ENCODE peak calls at places on chromosomes 11 and 22, in ten cellular contexts. M, K, I, X, D, G, H, O, Q and N are unnamed samples.

GRCh38 chr22:42645938-42646568 is 3.1 kb downstream of the CYB5R3 start:
- DNase-seq in M (peak; percentile 70), K (peak; percentile 56), I (no peak), X (no peak), D (peak; percentile 57), G (no peak), H (no peak), O (peak; percentile 77), Q (no peak), N (peak; percentile 31)

GRCh38 chr11:67564230-67564629 is 19.4 kb upstream of the GSTP1 start:
- DNase-seq in M (no peak), K (no peak), I (no peak), X (peak; percentile 40), D (no peak), G (no peak), H (no peak), O (no peak), Q (no peak), N (peak; percentile 45)

GRCh38 chr11:10941429-10941828 is 83.6 kb upstream of the ZBED5 start:
- DNase-seq in M (no peak), K (no peak), I (no peak), X (no peak), D (no peak), G (no peak), H (no peak), O (no peak), Q (no peak), N (no peak)

GRCh38 chr22:50544078-50544745 is 1.5 kb upstream of the KLHDC7B start:
- DNase-seq in M (peak; percentile 87), K (peak; percentile 91), I (no peak), X (no peak), D (peak; percentile 57), G (peak; percentile 93), H (no peak), O (peak; percentile 86), Q (peak; percentile 84), N (peak; percentile 90)

GRCh38 chr11:116373545-116373944 is 399.2 kb downstream of the BUD13 start:
- DNase-seq in M (no peak), K (no peak), I (no peak), X (no peak), D (no peak), G (no peak), H (no peak), O (no peak), Q (no peak), N (no peak)

GRCh38 chr11:117743121-117743815 is 53.7 kb downstream of the DSCAML1 start:
- DNase-seq in M (no peak), K (no peak), I (no peak), X (no peak), D (no peak), G (no peak), H (no peak), O (no peak), Q (no peak), N (no peak)

GRCh38 chr11:7246179-7246578 is 5.5 kb upstream of the SYT9 start:
- DNase-seq in M (no peak), K (no peak), I (no peak), X (peak; percentile 47), D (no peak), G (no peak), H (no peak), O (no peak), Q (no peak), N (peak; percentile 2)

GRCh38 chr11:12811861-12812260 is 137.6 kb downstream of the TEAD1 start:
- DNase-seq in M (no peak), K (no peak), I (no peak), X (no peak), D (no peak), G (no peak), H (no peak), O (no peak), Q (no peak), N (no peak)

GRCh38 chr11:128628686-128629085 is 41.3 kb upstream of the ETS1 start:
- DNase-seq in M (no peak), K (no peak), I (no peak), X (no peak), D (no peak), G (no peak), H (no peak), O (no peak), Q (no peak), N (no peak)

GRCh38 chr11:65308281-65308891 is 6.3 kb upstream of the CDC42EP2 start:
- DNase-seq in M (peak; percentile 40), K (peak; percentile 42), I (no peak), X (no peak), D (no peak), G (no peak), H (peak; percentile 33), O (no peak), Q (peak; percentile 72), N (no peak)

DNA sequence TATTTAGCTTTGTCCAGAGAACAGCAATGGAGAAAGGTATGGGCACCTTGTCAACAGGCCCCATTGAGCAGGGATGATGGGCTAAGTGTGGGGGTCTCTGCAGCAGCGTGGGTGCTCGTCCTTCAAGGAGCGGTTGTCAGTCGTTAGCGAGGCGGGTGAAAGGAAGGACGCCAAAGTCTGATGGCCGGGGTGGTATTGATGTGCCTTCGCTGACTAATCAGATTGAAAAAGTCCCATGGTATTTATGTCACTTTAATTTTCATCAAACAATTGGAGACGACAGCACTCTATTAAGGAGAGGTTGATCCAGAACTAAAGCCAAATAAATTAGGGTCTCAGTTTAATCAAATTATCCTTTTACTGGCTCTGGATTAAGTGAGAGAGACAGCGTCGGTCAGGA is 9.6 kb downstream of the HTATIP2 start:
- DNase-seq in M (no peak), K (no peak), I (no peak), X (no peak), D (no peak), G (no peak), H (no peak), O (no peak), Q (no peak), N (no peak)
- H3K4me1 ChIP-seq in M (no peaks in the 10 kb centered on the region), K (no peaks in the 10 kb centered on the region), I (no peaks in the 10 kb centered on the region), X (peaks cover 14% of the 10 kb centered on the region), D (no peaks in the 10 kb centered on the region), G (peaks cover 7% of the 10 kb centered on the region), H (peaks cover 21% of the 10 kb centered on the region), O (no peaks in the 10 kb centered on the region), Q (no peaks in the 10 kb centered on the region), N (peaks cover 8% of the 10 kb centered on the region)

GRCh38 chr11:33263549-33263948 is 6.4 kb downstream of the HIPK3 start:
- DNase-seq in M (no peak), K (no peak), I (no peak), X (no peak), D (no peak), G (no peak), H (no peak), O (no peak), Q (no peak), N (peak; percentile 21)

GRCh38 chr11:33269822-33270221 is 12.6 kb downstream of the HIPK3 start:
- DNase-seq in M (no peak), K (no peak), I (no peak), X (no peak), D (no peak), G (no peak), H (no peak), O (no peak), Q (no peak), N (no peak)

GRCh38 chr11:33268945-33269567 is 11.9 kb downstream of the HIPK3 start:
- DNase-seq in M (no peak), K (no peak), I (no peak), X (no peak), D (no peak), G (no peak), H (no peak), O (no peak), Q (no peak), N (peak; percentile 69)

GRCh38 chr11:33264926-33265325 is 7.7 kb downstream of the HIPK3 start:
- DNase-seq in M (no peak), K (no peak), I (no peak), X (no peak), D (no peak), G (no peak), H (no peak), O (no peak), Q (no peak), N (no peak)

GRCh38 chr11:33266418-33267215 is 9.4 kb downstream of the HIPK3 start:
- DNase-seq in M (no peak), K (no peak), I (no peak), X (no peak), D (no peak), G (no peak), H (peak; percentile 12), O (no peak), Q (peak; percentile 30), N (peak; percentile 72)
- H3K4me1 ChIP-seq in M (peaks cover 90% of the 10 kb centered on the region), K (peaks cover 64% of the 10 kb centered on the region), I (no peaks in the 10 kb centered on the region), X (peaks cover 20% of the 10 kb centered on the region), D (no peaks in the 10 kb centered on the region), G (peaks cover 5% of the 10 kb centered on the region), H (peaks cover 10% of the 10 kb centered on the region), O (peaks cover 40% of the 10 kb centered on the region), Q (peaks cover 81% of the 10 kb centered on the region), N (peaks cover 70% of the 10 kb centered on the region)

GRCh38 chr11:130165601-130166456 is 6.2 kb downstream of the ST14 start:
- DNase-seq in M (no peak), K (peak; percentile 56), I (no peak), X (no peak), D (no peak), G (no peak), H (no peak), O (no peak), Q (no peak), N (no peak)
- H3K4me1 ChIP-seq in M (peaks cover 45% of the 10 kb centered on the region), K (peaks cover 82% of the 10 kb centered on the region), I (peaks cover 4% of the 10 kb centered on the region), X (peaks cover 41% of the 10 kb centered on the region), D (peaks cover 4% of the 10 kb centered on the region), G (peaks cover 6% of the 10 kb centered on the region), H (no peaks in the 10 kb centered on the region), O (peaks cover 14% of the 10 kb centered on the region), Q (no peaks in the 10 kb centered on the region), N (peaks cover 20% of the 10 kb centered on the region)

DNA sequence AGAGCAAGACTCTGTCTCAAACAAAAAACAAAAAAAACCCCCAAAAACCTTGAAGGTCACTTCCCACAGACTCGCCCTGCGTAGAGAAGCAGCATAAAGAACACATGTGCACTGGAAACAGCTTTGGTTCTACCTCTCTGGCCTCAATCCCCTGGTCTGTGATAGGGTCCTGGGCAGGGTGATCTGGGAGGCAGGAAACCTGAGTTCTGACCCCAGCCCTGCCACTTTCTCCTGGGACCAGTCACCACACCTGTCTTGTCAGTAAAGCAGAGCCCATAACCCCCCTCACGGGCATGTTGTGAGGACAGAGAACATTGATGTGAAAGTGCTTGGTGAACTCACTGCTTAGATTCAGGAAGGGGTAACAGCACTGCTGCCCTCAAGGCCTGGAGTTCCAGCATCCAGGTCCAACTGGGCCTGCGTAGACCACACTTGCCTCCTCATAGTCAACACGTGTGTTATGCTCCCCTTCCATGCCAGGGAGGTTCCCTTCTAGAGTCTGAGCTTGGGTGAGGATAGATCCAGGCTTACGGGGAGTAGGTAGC is 11.4 kb downstream of the UCP2 start:
- DNase-seq in M (no peak), K (no peak), I (no peak), X (no peak), D (no peak), G (no peak), H (no peak), O (no peak), Q (no peak), N (no peak)
- H3K4me1 ChIP-seq in M (peaks cover 11% of the 10 kb centered on the region), K (peaks cover 16% of the 10 kb centered on the region), I (peaks cover 2% of the 10 kb centered on the region), X (peaks cover 6% of the 10 kb centered on the region), D (no peaks in the 10 kb centered on the region), G (no peaks in the 10 kb centered on the region), H (no peaks in the 10 kb centered on the region), O (no peaks in the 10 kb centered on the region), Q (no peaks in the 10 kb centered on the region), N (peaks cover 10% of the 10 kb centered on the region)